ENCODE peak calls at places on chromosomes 6 and 20, in ten cellular contexts. E is activated T-helper 1 cell treated with Interleukin-2 at 50 U/mL for 16 hours; A is IMR-90; X is NCI-H1092 treated with DMSO at 0.1 percent for 48 hours; W is SW480; O is activated CD8-positive, alpha-beta memory T cell treated with anti-CD3 and anti-CD28 coated beads for 4 hours; V is endodermal cell; K is renal cortical epithelial cell; L is neural progenitor cell; G is GM18507. Z is an unnamed sample.

GRCh38 chr6:125163811-125164210 is 10.2 kb downstream of the TPD52L1 start:
- DNase-seq in L (no peak), K (no peak), E (no peak), X (no peak), A (no peak), G (no peak), V (no peak), W (no peak), O (no peak), Z (no peak)

GRCh38 chr20:58312836-58313235 is 3.3 kb downstream of the RAB22A start:
- DNase-seq in K (peak; percentile 14), L (no peak), O (no peak), V (no peak), G (no peak), X (no peak), A (no peak), E (no peak), W (no peak), Z (no peak)

GRCh38 chr6:135062735-135063134 is 8.1 kb upstream of the HBS1L start:
- DNase-seq in A (no peak), W (peak; percentile 18), O (no peak), E (no peak), K (no peak), G (no peak), L (no peak), X (peak; percentile 22), V (no peak), Z (no peak)

GRCh38 chr6:110509617-110510231 is 33.3 kb upstream of the SLC22A16 start:
- DNase-seq in W (peak; percentile 67), E (no peak), V (no peak), O (no peak), G (no peak), L (no peak), A (peak; percentile 89), K (peak; percentile 96), X (no peak), Z (peak; percentile 83)

GRCh38 chr20:44274303-44275017 is 27.4 kb downstream of the GDAP1L1 start:
- DNase-seq in G (no peak), K (no peak), A (no peak), V (no peak), E (no peak), L (no peak), X (no peak), O (no peak), W (no peak), Z (no peak)

GRCh38 chr6:108250240-108250866 is 10.5 kb downstream of the SNX3 start:
- DNase-seq in G (no peak), W (no peak), E (no peak), O (no peak), X (no peak), V (peak; percentile 70), K (peak; percentile 28), L (peak; percentile 48), A (peak; percentile 30), Z (no peak)

GRCh38 chr6:35973670-35974222 is 50.7 kb downstream of the SLC26A8 start:
- DNase-seq in K (peak; percentile 75), V (no peak), A (no peak), E (no peak), G (peak; percentile 55), O (no peak), X (no peak), W (peak; percentile 42), L (no peak), Z (peak; percentile 55)

GRCh38 chr6:25223421-25224052 is 55.6 kb upstream of the CARMIL1 start:
- DNase-seq in V (peak; percentile 82), E (peak; percentile 13), L (peak; percentile 77), X (peak; percentile 73), A (peak; percentile 73), O (peak; percentile 33), G (peak; percentile 43), K (peak; percentile 68), W (peak; percentile 43), Z (peak; percentile 70)

GRCh38 chr6:26575494-26575939 is 21.2 kb upstream of the ABT1 start:
- DNase-seq in O (no peak), W (no peak), E (no peak), X (no peak), L (peak; percentile 58), K (no peak), A (peak; percentile 28), G (no peak), V (peak; percentile 75), Z (no peak)

GRCh38 chr6:42195415-42195814 is 659 bp upstream of the GUCA1B start:
- DNase-seq in G (no peak), X (no peak), K (no peak), A (no peak), O (no peak), W (no peak), L (no peak), E (no peak), V (no peak), Z (no peak)

Z was measured in islet precursor cell.